ENCODE peak calls at places on chromosomes 2 and 18, in eight cellular contexts. One of them, this sample, is unnamed.

GRCh38 chr2:105747254-105747909 is 2.7 kb downstream of the NCK2 start:
- DNase-seq in activated CD8-positive, alpha-beta T cell treated with anti-CD3 and anti-CD28 coated beads for 36 hours: no peak
- DNase-seq in left colon: no peak
- DNase-seq in G401: no peak
- DNase-seq in Daoy: no peak
- DNase-seq in H4: no peak
- DNase-seq in T-helper 1 cell: no peak
- DNase-seq in transverse colon: no peak
- DNase-seq in this sample: no peak

GRCh38 chr2:153543639-153544071 is 65.1 kb upstream of the RPRM start:
- DNase-seq in activated CD8-positive, alpha-beta T cell treated with anti-CD3 and anti-CD28 coated beads for 36 hours: peak; percentile 4
- DNase-seq in left colon: no peak
- DNase-seq in G401: no peak
- DNase-seq in Daoy: no peak
- DNase-seq in H4: no peak
- DNase-seq in T-helper 1 cell: no peak
- DNase-seq in transverse colon: no peak
- DNase-seq in this sample: no peak

GRCh38 chr2:220857371-220857770 is 714.7 kb downstream of the EPHA4 start:
- DNase-seq in activated CD8-positive, alpha-beta T cell treated with anti-CD3 and anti-CD28 coated beads for 36 hours: no peak
- DNase-seq in left colon: no peak
- DNase-seq in G401: no peak
- DNase-seq in Daoy: no peak
- DNase-seq in H4: no peak
- DNase-seq in T-helper 1 cell: no peak
- DNase-seq in transverse colon: no peak
- DNase-seq in this sample: no peak

GRCh38 chr18:45518770-45519169 is 96.5 kb upstream of the SLC14A2 start:
- DNase-seq in activated CD8-positive, alpha-beta T cell treated with anti-CD3 and anti-CD28 coated beads for 36 hours: no peak
- DNase-seq in left colon: no peak
- DNase-seq in G401: no peak
- DNase-seq in Daoy: peak; percentile 9
- DNase-seq in H4: peak; percentile 20
- DNase-seq in T-helper 1 cell: no peak
- DNase-seq in transverse colon: no peak
- DNase-seq in this sample: no peak

GRCh38 chr2:140502951-140503630 is 1627.7 kb downstream of the LRP1B start:
- DNase-seq in activated CD8-positive, alpha-beta T cell treated with anti-CD3 and anti-CD28 coated beads for 36 hours: no peak
- DNase-seq in left colon: no peak
- DNase-seq in G401: no peak
- DNase-seq in Daoy: no peak
- DNase-seq in H4: no peak
- DNase-seq in T-helper 1 cell: no peak
- DNase-seq in transverse colon: no peak
- DNase-seq in this sample: peak; percentile 82

GRCh38 chr2:223993634-223994232 is 36.5 kb downstream of the MRPL44 start:
- DNase-seq in activated CD8-positive, alpha-beta T cell treated with anti-CD3 and anti-CD28 coated beads for 36 hours: peak; percentile 83
- DNase-seq in left colon: peak; percentile 78
- DNase-seq in G401: peak; percentile 66
- DNase-seq in Daoy: peak; percentile 64
- DNase-seq in H4: peak; percentile 79
- DNase-seq in T-helper 1 cell: peak; percentile 16
- DNase-seq in transverse colon: peak; percentile 66
- DNase-seq in this sample: peak; percentile 91

GRCh38 chr2:48009256-48009655 is 103.0 kb upstream of the FBXO11 start:
- DNase-seq in activated CD8-positive, alpha-beta T cell treated with anti-CD3 and anti-CD28 coated beads for 36 hours: no peak
- DNase-seq in left colon: no peak
- DNase-seq in G401: no peak
- DNase-seq in Daoy: no peak
- DNase-seq in H4: no peak
- DNase-seq in T-helper 1 cell: no peak
- DNase-seq in transverse colon: no peak
- DNase-seq in this sample: no peak

GRCh38 chr2:144402282-144402681 is 117.6 kb downstream of the ZEB2 start:
- DNase-seq in activated CD8-positive, alpha-beta T cell treated with anti-CD3 and anti-CD28 coated beads for 36 hours: no peak
- DNase-seq in left colon: no peak
- DNase-seq in G401: no peak
- DNase-seq in Daoy: no peak
- DNase-seq in H4: no peak
- DNase-seq in T-helper 1 cell: no peak
- DNase-seq in transverse colon: no peak
- DNase-seq in this sample: no peak